ENCODE peak calls at places on chromosomes 5 and 9, in nine cellular contexts. K is CD8-positive, alpha-beta T cell; D is nephron progenitor cell; C is endothelial cell; N is cardiac muscle cell; F is AG04449; A is glutamatergic neuron; B is foreskin fibroblast; Z is cardiac fibroblast. S is an unnamed sample.

GRCh38 chr5:113807384-113808053 is 294.0 kb downstream of the YTHDC2 start:
- DNase-seq in K (no peak), D (peak), C (no peak), N (peak), F (no peak), A (peak), B (peak), Z (peak), S (no peak)

GRCh38 chr5:41793156-41793770 is 77.0 kb downstream of the OXCT1 start:
- DNase-seq in K (no peak), D (no peak), C (no peak), N (peak), F (peak), A (no peak), B (peak), Z (peak), S (no peak)

GRCh38 chr5:141855265-141856029 is 22.8 kb downstream of the PCDH1 start:
- DNase-seq in K (no peak), D (peak), C (no peak), N (no peak), F (no peak), A (peak), B (no peak), Z (no peak), S (no peak)

GRCh38 chr5:176810084-176810597 is at the start of gene UNC5A:
- DNase-seq in K (peak), D (peak), C (peak), N (peak), F (no peak), A (peak), B (peak), Z (peak), S (peak)

GRCh38 chr5:171855798-171856772 is 70.5 kb downstream of the SMIM23 start:
- DNase-seq in K (no peak), D (no peak), C (no peak), N (peak), F (no peak), A (no peak), B (no peak), Z (peak), S (no peak)

GRCh38 chr9:23219471-23219870 is 606.6 kb downstream of the ELAVL2 start:
- DNase-seq in K (no peak), D (no peak), C (no peak), N (no peak), F (no peak), A (no peak), B (no peak), Z (no peak), S (no peak)

GRCh38 chr9:88725300-88726024 is 190.5 kb downstream of the NXNL2 start:
- DNase-seq in K (no peak), D (no peak), C (no peak), N (no peak), F (no peak), A (no peak), B (no peak), Z (no peak), S (no peak)

GRCh38 chr5:122940890-122941289 is 95.5 kb downstream of the SNX24 start:
- DNase-seq in K (no peak), D (no peak), C (no peak), N (no peak), F (no peak), A (no peak), B (no peak), Z (no peak), S (no peak)

GRCh38 chr5:6607559-6607936 is 25.3 kb downstream of the NSUN2 start:
- DNase-seq in K (no peak), D (no peak), C (no peak), N (no peak), F (no peak), A (no peak), B (no peak), Z (no peak), S (no peak)

GRCh38 chr9:123358181-123358894 is 2.3 kb downstream of the CRB2 start:
- DNase-seq in K (no peak), D (no peak), C (no peak), N (no peak), F (no peak), A (no peak), B (no peak), Z (no peak), S (peak)

GRCh38 chr9:120396418-120396817 is 183.5 kb downstream of the CDK5RAP2 start:
- DNase-seq in K (no peak), D (no peak), C (no peak), N (no peak), F (no peak), A (no peak), B (no peak), Z (no peak), S (no peak)

GRCh38 chr5:133319905-133320520 is 268.2 kb downstream of the HSPA4 start:
- DNase-seq in K (no peak), D (no peak), C (no peak), N (no peak), F (no peak), A (no peak), B (no peak), Z (no peak), S (no peak)
- TF ChIP-seq CTCF in K (no peak), D (no peak), C (no peak), N (peak), F (no peak), A (no peak), B (no peak), Z (peak), S (peak)

DNA sequence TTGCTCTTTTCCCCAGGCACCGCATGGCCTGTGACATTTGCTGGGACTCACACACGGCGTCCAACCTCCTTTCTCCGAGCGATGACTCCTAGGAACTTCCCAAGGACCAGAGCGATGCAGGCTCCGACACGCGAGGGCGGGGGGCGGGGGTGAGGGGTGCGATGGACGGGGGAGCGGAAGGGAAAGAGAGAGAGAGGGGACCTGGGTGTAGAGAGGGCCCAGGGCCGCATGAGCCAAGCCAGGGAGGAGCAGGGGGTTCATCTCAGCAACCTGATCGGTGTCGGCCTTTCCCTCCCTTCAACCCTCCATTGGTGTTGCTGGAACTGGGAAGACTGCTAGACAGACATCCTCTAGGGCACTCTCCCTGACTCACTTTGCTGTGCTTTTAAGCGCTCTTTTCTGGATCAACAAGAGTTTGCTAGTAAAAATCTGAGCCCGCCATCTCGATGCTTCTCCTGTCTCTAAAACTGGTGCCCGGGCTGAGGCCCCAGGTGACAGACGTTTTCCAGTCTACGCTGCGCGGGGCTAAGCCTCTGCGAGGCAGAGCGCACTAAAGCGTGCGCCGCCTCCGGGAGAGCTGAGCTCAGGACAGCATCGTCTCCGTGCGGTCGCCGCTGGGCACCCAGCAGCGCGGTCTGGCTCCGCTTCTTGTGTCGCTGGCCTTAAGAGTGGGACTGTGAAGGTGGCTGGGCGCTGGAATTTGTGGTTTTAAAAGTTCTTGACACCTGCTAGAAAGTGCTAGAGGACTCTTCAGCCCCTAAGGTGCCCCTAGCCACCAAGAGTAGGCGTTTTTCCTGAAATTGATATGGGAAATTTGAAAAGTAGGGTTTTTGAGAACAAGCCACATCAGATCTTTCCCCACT is 1.0 kb upstream of the TSLP start:
- DNase-seq in K (peak), D (peak), C (peak), N (peak), F (no peak), A (peak), B (peak), Z (no peak), S (peak)
- TF ChIP-seq CTCF in K (no peak), D (no peak), C (no peak), N (peak), F (no peak), A (no peak), B (no peak), Z (no peak), S (peak)

DNA sequence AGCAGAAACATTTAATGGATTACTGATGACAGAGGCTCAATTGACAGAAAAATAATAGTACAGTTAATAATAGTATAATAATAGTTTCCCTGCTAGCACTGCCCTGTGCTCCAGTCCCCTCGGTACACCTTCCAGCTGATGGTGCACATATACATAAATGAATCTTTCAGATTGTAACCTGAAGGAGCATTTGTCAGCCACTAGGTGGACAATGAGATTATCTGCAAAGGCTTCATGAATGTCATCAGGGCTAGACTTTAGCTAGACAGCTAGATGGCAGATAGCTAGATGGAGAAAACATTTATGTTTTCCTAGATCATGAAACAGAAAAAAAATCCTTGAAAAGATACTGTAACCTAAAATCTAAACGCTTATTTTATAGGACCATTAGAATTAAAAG is 304.4 kb upstream of the SMC2 start:
- DNase-seq in K (no peak), D (no peak), C (no peak), N (peak), F (no peak), A (no peak), B (no peak), Z (peak), S (no peak)
- TF ChIP-seq CTCF in K (no peak), D (peak), C (no peak), N (peak), F (peak), A (peak), B (peak), Z (peak), S (peak)

GRCh38 chr5:3593771-3594513 is 1.7 kb upstream of the IRX1 start:
- DNase-seq in K (no peak), D (peak), C (no peak), N (no peak), F (no peak), A (no peak), B (peak), Z (no peak), S (no peak)

GRCh38 chr5:3590253-3590966 is 5.2 kb upstream of the IRX1 start:
- DNase-seq in K (no peak), D (peak), C (no peak), N (no peak), F (no peak), A (peak), B (no peak), Z (no peak), S (no peak)

GRCh38 chr5:3592298-3592697 is 3.3 kb upstream of the IRX1 start:
- DNase-seq in K (no peak), D (peak), C (no peak), N (no peak), F (no peak), A (peak), B (no peak), Z (no peak), S (no peak)

GRCh38 chr5:3594514-3595101 is 1.0 kb upstream of the IRX1 start:
- DNase-seq in K (no peak), D (peak), C (peak), N (no peak), F (no peak), A (peak), B (peak), Z (no peak), S (no peak)

DNA sequence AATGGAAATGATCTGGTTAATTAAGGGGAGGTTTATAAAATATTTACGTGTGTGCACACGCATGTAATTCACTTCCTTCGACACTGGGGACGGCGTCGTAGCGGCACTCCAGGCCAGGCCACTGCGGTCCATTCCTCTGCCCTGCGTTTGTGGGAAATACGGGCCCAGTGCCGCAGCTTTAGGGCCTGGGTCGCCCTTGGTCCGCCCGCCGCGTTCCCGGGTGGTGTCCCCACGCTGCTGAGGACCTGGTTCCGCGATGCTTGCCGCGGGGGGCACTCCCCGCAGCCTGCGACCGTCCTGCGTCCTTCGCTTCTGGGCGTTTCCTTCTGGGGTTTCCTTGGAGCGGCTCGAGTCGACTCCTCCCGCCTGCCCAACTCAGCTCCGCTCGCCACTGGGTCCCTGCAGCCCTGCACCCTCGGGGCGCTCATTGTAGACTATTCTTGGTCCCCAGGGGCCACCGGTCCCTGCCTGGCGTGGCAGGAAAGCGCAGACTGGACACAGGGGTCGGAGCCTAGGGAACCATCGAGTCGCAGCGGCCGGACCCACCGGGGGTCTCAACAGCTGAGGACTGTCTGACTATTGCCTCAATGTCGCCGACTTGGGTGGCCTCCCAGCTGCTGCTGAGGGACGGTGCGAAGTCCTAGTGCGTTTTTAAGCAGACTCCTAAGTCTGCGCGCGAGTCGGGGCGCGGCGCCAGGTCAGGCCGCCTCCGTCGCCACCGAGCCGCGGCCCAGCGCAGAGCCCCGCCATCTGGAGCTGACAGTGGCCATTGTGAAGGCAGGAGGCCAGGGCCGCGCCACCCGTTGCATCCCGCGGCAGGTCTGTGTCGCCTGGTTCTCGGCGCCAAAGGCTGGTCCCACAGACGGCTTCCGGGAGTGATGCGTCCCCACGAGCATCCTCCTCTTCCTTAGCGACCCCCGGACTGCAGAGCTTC is 4.4 kb upstream of the IRX1 start:
- DNase-seq in K (no peak), D (peak), C (no peak), N (no peak), F (no peak), A (peak), B (peak), Z (no peak), S (no peak)
- TF ChIP-seq CTCF in K (no peak), D (peak), C (no peak), N (no peak), F (no peak), A (peak), B (no peak), Z (no peak), S (peak)

DNA sequence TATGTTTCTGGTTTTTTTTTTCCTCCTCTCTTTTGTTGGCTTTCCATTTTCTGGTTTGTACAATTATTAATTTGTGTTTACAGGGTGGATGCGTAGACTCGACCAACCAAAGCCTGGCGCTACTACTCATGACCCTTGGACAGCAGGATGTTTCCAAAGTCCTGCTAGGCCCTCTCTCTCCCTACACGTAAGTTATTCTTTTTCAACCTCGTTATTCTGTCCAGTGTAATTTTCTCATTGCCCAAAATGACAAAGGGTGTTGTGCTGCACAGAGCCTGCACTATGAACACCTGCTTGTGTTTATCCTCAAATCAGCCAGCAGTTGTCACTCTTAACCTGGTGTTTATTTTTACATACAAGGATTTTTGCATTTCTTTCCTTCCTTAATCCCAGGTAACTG is 56.6 kb downstream of the RCL1 start:
- DNase-seq in K (no peak), D (no peak), C (no peak), N (no peak), F (no peak), A (no peak), B (no peak), Z (no peak), S (no peak)
- TF ChIP-seq CTCF in K (no peak), D (no peak), C (no peak), N (no peak), F (no peak), A (no peak), B (no peak), Z (no peak), S (no peak)

GRCh38 chr5:29005386-29005785 is 1967.0 kb upstream of the CDH9 start:
- DNase-seq in K (no peak), D (peak), C (peak), N (no peak), F (no peak), A (no peak), B (no peak), Z (no peak), S (no peak)

GRCh38 chr5:29002481-29002880 is 1964.1 kb upstream of the CDH9 start:
- DNase-seq in K (no peak), D (no peak), C (no peak), N (no peak), F (no peak), A (no peak), B (no peak), Z (no peak), S (no peak)

DNA sequence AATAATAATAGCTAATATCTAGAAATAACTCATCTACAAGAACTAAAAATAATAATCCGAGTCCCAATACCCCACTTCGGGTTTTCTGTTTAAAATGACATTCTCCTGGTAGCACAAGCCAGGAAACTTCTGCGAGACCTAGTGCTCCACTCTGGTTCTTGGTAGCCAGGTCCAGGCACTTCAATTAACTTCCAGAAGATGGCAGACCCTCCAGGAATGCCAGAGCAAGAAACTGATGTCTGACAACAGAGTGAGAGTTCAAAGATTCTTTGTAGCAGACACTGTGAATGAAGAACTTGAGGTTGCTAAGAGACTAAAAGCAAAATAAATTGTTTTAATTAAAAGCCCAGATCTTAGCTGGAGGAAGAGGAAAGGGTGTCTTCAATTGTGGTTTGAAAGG is 1963.3 kb upstream of the CDH9 start:
- DNase-seq in K (no peak), D (peak), C (peak), N (no peak), F (no peak), A (no peak), B (no peak), Z (no peak), S (no peak)
- TF ChIP-seq CTCF in K (no peak), D (peak), C (no peak), N (no peak), F (no peak), A (no peak), B (no peak), Z (no peak), S (peak)

DNA sequence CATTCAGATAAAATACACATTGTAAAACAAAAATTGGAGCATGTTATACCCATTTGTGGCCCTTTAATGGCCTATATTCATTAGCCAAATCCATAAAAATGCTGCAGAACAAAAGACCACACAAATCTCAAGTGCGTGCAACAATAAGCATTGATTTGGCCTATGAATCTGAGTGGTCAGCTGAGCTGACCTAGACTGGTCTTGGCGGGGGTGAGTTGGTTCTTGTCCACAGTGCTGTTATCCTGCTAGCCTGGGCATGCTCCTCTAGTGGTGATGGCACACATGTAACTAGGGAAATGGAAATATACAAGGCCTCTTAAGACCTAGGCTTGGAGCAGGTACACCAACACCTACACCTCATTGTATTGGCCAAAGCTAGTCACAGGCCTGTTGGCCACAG is 122.2 kb upstream of the TBCA start:
- DNase-seq in K (no peak), D (no peak), C (no peak), N (no peak), F (no peak), A (no peak), B (no peak), Z (no peak), S (no peak)
- TF ChIP-seq CTCF in K (no peak), D (no peak), C (no peak), N (no peak), F (no peak), A (no peak), B (no peak), Z (no peak), S (no peak)

S was measured in neural crest cell.